ENCODE peak calls at places on chromosomes 1 and 21, in nine cellular contexts. I, Y, C, T, Z, H, G, L and D are unnamed samples.

GRCh38 chr1:222926566-222926965 is 111.7 kb downstream of the DISP1 start:
- DNase-seq in Z (no peak), C (no peak), H (no peak), T (no peak), I (no peak), L (no peak), G (no peak), Y (peak; percentile 89), D (no peak)

GRCh38 chr1:164320780-164321683 is 238.0 kb upstream of the PBX1 start:
- DNase-seq in H (peak; percentile 65), G (no peak), Z (no peak), I (peak; percentile 71), T (no peak), C (no peak), L (peak; percentile 15), Y (no peak), D (peak; percentile 49)

GRCh38 chr1:16006552-16007485 is 2.8 kb downstream of the SRARP start:
- DNase-seq in H (no peak), Z (no peak), G (no peak), I (no peak), L (no peak), C (no peak), Y (peak; percentile 18), T (no peak), D (no peak)

GRCh38 chr1:52234708-52235107 is 92.8 kb downstream of the ZFYVE9 start:
- DNase-seq in Z (no peak), Y (no peak), H (no peak), L (no peak), T (no peak), C (no peak), G (no peak), I (no peak), D (no peak)

GRCh38 chr21:25039461-25040380 is 567.6 kb downstream of the MRPL39 start:
- DNase-seq in Y (peak; percentile 5), C (no peak), L (no peak), G (no peak), Z (no peak), H (no peak), I (no peak), T (no peak), D (no peak)

GRCh38 chr1:235098547-235098946 is 30.1 kb downstream of the TOMM20 start:
- DNase-seq in T (no peak), L (no peak), Z (no peak), H (no peak), G (peak; percentile 63), Y (no peak), C (no peak), I (peak; percentile 35), D (no peak)

GRCh38 chr1:204524986-204525385 is 8.8 kb downstream of the MDM4 start:
- DNase-seq in I (no peak), Y (no peak), C (no peak), Z (no peak), G (no peak), L (no peak), T (no peak), H (no peak), D (no peak)

GRCh38 chr1:115862406-115862805 is 21.5 kb upstream of the NHLH2 start:
- DNase-seq in T (no peak), G (no peak), L (no peak), Y (no peak), I (no peak), H (no peak), Z (no peak), C (no peak), D (no peak)

GRCh38 chr21:38903578-38904193 is 98.0 kb downstream of the ETS2 start:
- DNase-seq in I (no peak), C (no peak), G (peak; percentile 87), L (no peak), Z (no peak), T (no peak), Y (no peak), H (no peak), D (no peak)

GRCh38 chr1:81414417-81415087 is 386.2 kb upstream of the ADGRL2 start:
- DNase-seq in C (peak; percentile 32), Y (peak; percentile 23), I (peak; percentile 83), Z (peak; percentile 64), L (peak; percentile 57), H (peak; percentile 83), T (peak; percentile 94), G (peak; percentile 95), D (peak; percentile 36)

GRCh38 chr1:86704456-86704971 is at the start of gene SH3GLB1:
- DNase-seq in L (peak; percentile 54), Y (peak; percentile 82), I (peak; percentile 94), C (peak; percentile 74), G (peak; percentile 97), H (peak; percentile 92), Z (peak; percentile 92), T (peak; percentile 97), D (peak; percentile 87)
- TF ChIP-seq POLR2A in L (peak; percentile 76), Y (peak; percentile 68), I (peak; percentile 63), C (no peak), G (peak; percentile 9), H (peak; percentile 53), Z (no peak), T (peak; percentile 4), D (peak; percentile 84)

GRCh38 chr1:156248323-156248683 is 447 bp upstream of the PAQR6 start:
- DNase-seq in L (no peak), Z (no peak), G (no peak), Y (no peak), I (no peak), T (no peak), C (no peak), H (no peak), D (no peak)

GRCh38 chr1:156249593-156249992 is 1.7 kb upstream of the PAQR6 start:
- DNase-seq in T (no peak), L (no peak), G (no peak), C (no peak), Z (no peak), Y (no peak), H (no peak), I (no peak), D (no peak)

GRCh38 chr1:156246762-156247459 is 945 bp downstream of the PAQR6 start:
- DNase-seq in T (no peak), G (no peak), Z (no peak), C (no peak), Y (no peak), I (no peak), H (peak; percentile 74), L (no peak), D (no peak)

GRCh38 chr1:156246241-156246761 is 1.6 kb downstream of the PAQR6 start:
- DNase-seq in H (no peak), I (no peak), C (no peak), G (no peak), Y (no peak), L (no peak), Z (no peak), T (no peak), D (no peak)

GRCh38 chr1:156247460-156248322 is at the start of gene PAQR6:
- DNase-seq in C (no peak), L (no peak), Z (no peak), H (peak; percentile 71), G (no peak), I (no peak), T (no peak), Y (no peak), D (no peak)
- TF ChIP-seq POLR2A in C (no peak), L (no peak), Z (no peak), H (no peak), G (no peak), I (no peak), T (no peak), Y (no peak), D (no peak)

DNA sequence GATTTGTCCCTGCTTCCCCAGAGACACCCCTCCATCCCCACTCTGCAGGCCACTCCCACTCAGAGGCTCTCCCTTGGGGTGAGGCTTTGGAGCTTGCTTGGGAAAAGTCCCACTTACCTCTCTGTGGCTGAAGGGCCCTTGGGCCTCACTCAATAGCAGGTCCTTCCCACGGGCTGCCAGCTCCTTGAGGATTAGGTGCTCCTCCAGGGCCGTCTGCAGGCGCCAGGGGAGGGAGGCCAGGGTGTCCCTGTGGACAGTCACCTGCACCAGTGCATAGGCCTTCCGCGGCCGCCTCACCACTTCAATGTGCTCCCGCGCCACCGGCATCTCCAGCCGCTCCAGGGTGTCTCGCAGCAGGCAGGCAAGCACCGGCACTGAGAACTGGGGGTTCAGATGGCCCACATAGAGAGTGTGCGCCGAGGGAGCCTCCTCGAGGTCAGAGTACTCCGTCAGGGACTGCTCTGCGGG is 1.4 kb downstream of the SLFNL1 start:
- DNase-seq in Y (no peak), G (no peak), L (no peak), T (no peak), H (no peak), Z (peak; percentile 94), C (no peak), I (no peak), D (no peak)
- TF ChIP-seq POLR2A in Y (no peak), G (no peak), L (no peak), T (no peak), H (no peak), Z (no peak), C (no peak), I (no peak), D (no peak)

GRCh38 chr1:61173118-61173517 is 90.8 kb downstream of the NFIA start:
- DNase-seq in Y (no peak), L (no peak), Z (no peak), H (no peak), I (no peak), C (no peak), T (no peak), G (no peak), D (no peak)

GRCh38 chr1:61171346-61171745 is 89.0 kb downstream of the NFIA start:
- DNase-seq in Y (no peak), T (no peak), Z (no peak), H (no peak), L (no peak), G (no peak), C (no peak), I (no peak), D (no peak)

GRCh38 chr1:61171915-61172485 is 89.6 kb downstream of the NFIA start:
- DNase-seq in C (no peak), Z (no peak), G (no peak), T (no peak), Y (no peak), H (no peak), L (no peak), I (no peak), D (no peak)

GRCh38 chr1:61169634-61170033 is 87.3 kb downstream of the NFIA start:
- DNase-seq in Y (no peak), I (no peak), T (no peak), Z (no peak), L (no peak), H (no peak), C (no peak), G (no peak), D (no peak)

DNA sequence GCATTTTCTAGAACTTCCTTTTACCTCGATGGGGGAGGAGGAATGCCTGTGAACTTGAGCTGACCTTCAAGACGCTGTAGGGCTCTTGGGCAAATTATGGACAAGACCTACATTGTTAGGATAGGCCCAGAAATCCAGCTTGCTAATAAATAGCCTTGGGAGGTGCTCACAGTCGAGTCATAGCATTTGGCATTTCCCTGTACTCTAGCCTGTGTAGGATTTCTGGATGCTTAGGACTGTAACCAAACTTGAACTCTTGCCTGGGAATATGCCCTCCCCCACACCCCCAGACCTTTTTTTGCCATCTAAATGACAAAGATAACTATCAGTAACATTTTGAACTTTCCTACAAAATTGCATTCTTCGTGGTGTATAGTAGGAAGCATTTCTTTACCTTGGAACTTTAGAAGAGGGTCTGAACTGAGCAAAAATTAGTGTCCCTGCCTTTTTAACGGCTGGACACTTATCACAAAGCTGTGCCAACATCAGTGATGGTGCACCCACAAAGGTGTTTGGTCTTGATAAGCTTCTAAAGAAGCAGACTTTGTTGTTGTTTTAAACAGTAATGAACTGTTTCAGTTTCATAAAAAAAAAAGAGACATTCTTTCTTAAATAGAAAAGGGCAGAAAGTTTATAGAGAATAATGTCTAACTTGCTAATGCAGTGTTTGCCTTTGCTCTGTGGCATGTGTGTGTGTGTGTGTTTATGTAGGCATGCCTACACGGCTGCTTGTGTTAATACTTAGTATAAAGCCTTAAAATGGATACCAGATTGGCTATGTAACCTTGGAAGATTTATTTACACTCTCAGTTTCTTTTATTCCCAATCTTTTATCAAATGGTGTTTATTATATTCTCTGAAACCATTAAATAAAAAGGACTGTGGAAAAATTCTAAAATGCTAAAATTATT is 88.2 kb downstream of the NFIA start:
- DNase-seq in L (no peak), Y (peak; percentile 49), T (no peak), C (no peak), I (no peak), Z (no peak), G (no peak), H (no peak), D (no peak)
- TF ChIP-seq POLR2A in L (no peak), Y (no peak), T (no peak), C (no peak), I (no peak), Z (no peak), G (no peak), H (no peak), D (no peak)